ENCODE peak calls at places on chromosomes 2 and 18, in six cellular contexts. K is astrocyte of the cerebellum; Z is adrenal gland; O is anterior cingulate cortex; L is central memory CD4-positive, alpha-beta T cell; E is astrocyte. V is an unnamed sample.

GRCh38 chr18:26460449-26461091 is 87.8 kb downstream of the KCTD1 start:
- DNase-seq in O (no peak), E (peak), Z (no peak), L (no peak), K (no peak), V (no peak)

GRCh38 chr2:8794923-8795825 is 42.2 kb downstream of the KIDINS220 start:
- DNase-seq in K (peak), E (peak), Z (peak), L (no peak), O (no peak), V (no peak)

GRCh38 chr2:3557588-3558204 is 437 bp downstream of the RNASEH1 start:
- DNase-seq in L (no peak), O (no peak), Z (no peak), E (no peak), K (no peak), V (peak)

GRCh38 chr2:24825883-24826800 is 32.9 kb downstream of the CENPO start:
- DNase-seq in Z (no peak), E (no peak), O (no peak), K (no peak), L (no peak), V (no peak)

GRCh38 chr2:222320441-222321395 is 21.9 kb upstream of the PAX3 start:
- DNase-seq in Z (no peak), L (no peak), K (no peak), O (peak), E (no peak), V (peak)

GRCh38 chr2:72745679-72746368 is 80.0 kb downstream of the EXOC6B start:
- DNase-seq in L (peak), O (no peak), K (peak), Z (no peak), E (peak), V (no peak)

GRCh38 chr18:65659912-65660311 is 90.9 kb upstream of the CDH7 start:
- DNase-seq in O (no peak), Z (no peak), L (no peak), E (no peak), K (no peak), V (no peak)

GRCh38 chr2:20635698-20636584 is 15.0 kb downstream of the HS1BP3 start:
- DNase-seq in E (no peak), Z (peak), L (peak), O (peak), K (no peak), V (peak)

V was measured in HuH-7.5.